ENCODE peak calls at places on chromosomes 2 and 18, in seven cellular contexts. B, W, T, N, A, Z and G are unnamed samples.

GRCh38 chr2:183868153-183868552 is 730.2 kb upstream of the ZNF804A start:
- DNase-seq in B (no peak), W (no peak), T (no peak), N (peak), A (no peak), Z (no peak), G (no peak)

GRCh38 chr2:42722328-42723190 is 41.4 kb downstream of the OXER1 start:
- DNase-seq in B (peak), W (no peak), T (no peak), N (peak), A (peak), Z (peak), G (peak)

GRCh38 chr2:67272195-67272594 is 124.9 kb upstream of the ETAA1 start:
- DNase-seq in B (no peak), W (no peak), T (no peak), N (no peak), A (no peak), Z (no peak), G (no peak)

GRCh38 chr2:96801464-96802280 is 14.4 kb upstream of the CNNM3 start:
- DNase-seq in B (no peak), W (no peak), T (no peak), N (no peak), A (no peak), Z (no peak), G (no peak)

GRCh38 chr2:219692521-219692920 is 65.1 kb downstream of the SLC4A3 start:
- DNase-seq in B (no peak), W (no peak), T (no peak), N (no peak), A (no peak), Z (no peak), G (no peak)

GRCh38 chr18:13730486-13730885 is 4.0 kb downstream of the RNMT start:
- DNase-seq in B (no peak), W (no peak), T (no peak), N (no peak), A (no peak), Z (no peak), G (no peak)

GRCh38 chr2:10242998-10243925 is 59.4 kb upstream of the HPCAL1 start:
- DNase-seq in B (no peak), W (no peak), T (no peak), N (no peak), A (no peak), Z (no peak), G (no peak)

GRCh38 chr2:96923810-96924774 is 54.2 kb upstream of the SEMA4C start:
- DNase-seq in B (no peak), W (peak), T (no peak), N (no peak), A (no peak), Z (no peak), G (no peak)

GRCh38 chr2:178508646-178509045 is 28.4 kb downstream of the PLEKHA3 start:
- DNase-seq in B (no peak), W (no peak), T (no peak), N (no peak), A (no peak), Z (no peak), G (no peak)

GRCh38 chr2:240338274-240338673 is 97.2 kb upstream of the GPC1 start:
- DNase-seq in B (no peak), W (no peak), T (no peak), N (no peak), A (no peak), Z (no peak), G (no peak)

GRCh38 chr2:8797682-8798081 is 39.7 kb downstream of the KIDINS220 start:
- DNase-seq in B (no peak), W (no peak), T (no peak), N (no peak), A (no peak), Z (no peak), G (no peak)

GRCh38 chr2:8719528-8719927 is 37.7 kb downstream of the ID2 start:
- DNase-seq in B (no peak), W (no peak), T (no peak), N (peak), A (no peak), Z (no peak), G (no peak)

GRCh38 chr18:44887227-44887631 is 206.5 kb downstream of the SETBP1 start:
- DNase-seq in B (peak), W (no peak), T (no peak), N (peak), A (no peak), Z (no peak), G (peak)

GRCh38 chr2:158889135-158889853 is 79.1 kb upstream of the TANC1 start:
- DNase-seq in B (no peak), W (no peak), T (no peak), N (peak), A (no peak), Z (no peak), G (no peak)

GRCh38 chr2:233332125-233332524 is 22.2 kb upstream of the DGKD start:
- DNase-seq in B (no peak), W (no peak), T (no peak), N (no peak), A (no peak), Z (no peak), G (no peak)

GRCh38 chr2:74530239-74531161 is 767 bp downstream of the HTRA2 start:
- DNase-seq in B (peak), W (peak), T (no peak), N (peak), A (no peak), Z (no peak), G (no peak)

GRCh38 chr2:43934567-43934966 is 61.2 kb downstream of the LRPPRC start:
- DNase-seq in B (no peak), W (no peak), T (no peak), N (peak), A (no peak), Z (no peak), G (no peak)

GRCh38 chr2:85085563-85085962 is 47.6 kb upstream of the TCF7L1 start:
- DNase-seq in B (no peak), W (no peak), T (no peak), N (no peak), A (no peak), Z (no peak), G (no peak)

GRCh38 chr18:50694147-50694546 is 125.7 kb downstream of the MRO start:
- DNase-seq in B (no peak), W (no peak), T (no peak), N (no peak), A (no peak), Z (no peak), G (no peak)

GRCh38 chr2:190979906-190980629 is 33.9 kb downstream of the STAT1 start:
- DNase-seq in B (no peak), W (no peak), T (no peak), N (no peak), A (peak), Z (peak), G (no peak)

GRCh38 chr18:48153641-48154481 is 223.4 kb upstream of the SMAD2 start:
- DNase-seq in B (no peak), W (no peak), T (no peak), N (peak), A (no peak), Z (peak), G (no peak)

GRCh38 chr2:27955762-27956161 is 65.2 kb downstream of the BABAM2 start:
- DNase-seq in B (no peak), W (no peak), T (no peak), N (peak), A (no peak), Z (no peak), G (no peak)

GRCh38 chr2:130327703-130328527 is 14.8 kb upstream of the IMP4 start:
- DNase-seq in B (no peak), W (no peak), T (no peak), N (peak), A (no peak), Z (peak), G (no peak)

GRCh38 chr2:10911291-10912075 is at the start of gene KCNF1:
- DNase-seq in B (peak), W (no peak), T (peak), N (peak), A (no peak), Z (no peak), G (no peak)

GRCh38 chr2:23602113-23602512 is 217.1 kb downstream of the KLHL29 start:
- DNase-seq in B (no peak), W (no peak), T (no peak), N (peak), A (peak), Z (peak), G (peak)

DNA sequence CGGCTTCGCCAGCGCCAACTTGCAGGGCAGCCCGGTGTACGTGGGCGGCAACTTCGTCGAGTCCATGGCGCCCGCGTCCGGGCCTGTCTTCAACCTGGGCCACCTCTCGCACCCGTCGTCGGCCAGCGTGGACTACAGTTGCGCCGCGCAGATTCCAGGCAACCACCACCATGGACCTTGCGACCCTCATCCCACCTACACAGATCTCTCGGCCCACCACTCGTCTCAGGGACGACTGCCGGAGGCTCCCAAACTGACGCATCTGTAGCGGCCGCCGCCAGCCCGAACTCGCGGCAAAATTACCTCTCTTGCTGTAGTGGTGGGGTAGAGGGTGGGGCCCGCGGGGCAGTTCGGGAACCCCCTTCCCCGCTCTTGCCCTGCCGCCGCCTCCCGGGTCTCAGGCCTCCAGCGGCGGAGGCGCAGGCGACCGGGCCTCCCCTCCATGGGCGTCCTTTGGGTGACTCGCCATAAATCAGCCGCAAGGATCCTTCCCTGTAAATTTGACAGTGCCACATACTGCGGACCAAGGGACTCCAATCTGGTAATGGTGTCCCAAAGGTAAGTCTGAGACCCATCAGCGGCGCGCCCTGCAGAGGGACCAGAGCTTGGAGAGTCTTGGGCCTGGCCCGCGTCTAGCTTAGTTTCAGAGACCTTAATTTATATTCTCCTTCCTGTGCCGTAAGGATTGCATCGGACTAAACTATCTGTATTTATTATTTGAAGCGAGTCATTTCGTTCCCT is 15.1 kb downstream of the HOXD3 start:
- DNase-seq in B (no peak), W (no peak), T (no peak), N (no peak), A (no peak), Z (no peak), G (no peak)
- H3K4me3 ChIP-seq in B (no peak), W (no peak), T (no peak), N (no peak), A (no peak), Z (no peak), G (no peak)

DNA sequence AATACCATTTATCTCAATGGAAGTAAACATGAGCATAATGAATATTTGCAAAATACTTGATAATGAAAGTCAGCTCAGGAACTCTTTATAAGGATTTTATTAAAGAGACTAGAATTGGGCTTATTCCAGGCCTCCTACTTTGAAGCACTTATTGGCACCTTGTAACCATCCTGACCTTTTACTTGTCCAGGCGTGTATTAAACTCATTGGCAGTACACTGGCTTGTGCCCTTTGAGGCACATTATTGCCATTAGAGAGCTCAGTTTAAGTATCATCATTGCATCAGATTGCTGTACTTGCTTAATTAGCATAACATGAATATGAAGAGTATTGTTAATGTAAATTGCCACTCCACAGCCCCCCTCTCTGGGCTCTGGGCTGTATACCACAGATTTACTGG is 72.4 kb downstream of the XIRP2 start:
- DNase-seq in B (no peak), W (no peak), T (no peak), N (no peak), A (no peak), Z (no peak), G (no peak)
- H3K4me3 ChIP-seq in B (no peak), W (no peak), T (no peak), N (no peak), A (no peak), Z (no peak), G (no peak)

GRCh38 chr2:141697035-141697434 is 433.8 kb downstream of the LRP1B start:
- DNase-seq in B (no peak), W (no peak), T (no peak), N (no peak), A (no peak), Z (no peak), G (no peak)

GRCh38 chr2:141694180-141694579 is 436.6 kb downstream of the LRP1B start:
- DNase-seq in B (no peak), W (no peak), T (no peak), N (no peak), A (no peak), Z (no peak), G (no peak)

GRCh38 chr2:141698500-141698899 is 432.3 kb downstream of the LRP1B start:
- DNase-seq in B (no peak), W (no peak), T (no peak), N (no peak), A (no peak), Z (no peak), G (no peak)

GRCh38 chr2:141692829-141693228 is 438.0 kb downstream of the LRP1B start:
- DNase-seq in B (no peak), W (no peak), T (no peak), N (no peak), A (no peak), Z (no peak), G (no peak)
- H3K4me3 ChIP-seq in B (no peak), W (no peak), T (no peak), N (no peak), A (no peak), Z (no peak), G (no peak)

GRCh38 chr18:49495480-49495879 is 8.4 kb upstream of the C18orf32 start:
- DNase-seq in B (no peak), W (no peak), T (no peak), N (no peak), A (no peak), Z (no peak), G (no peak)
- H3K4me3 ChIP-seq in B (no peak), W (no peak), T (no peak), N (no peak), A (no peak), Z (no peak), G (no peak)

GRCh38 chr18:59624384-59624760 is 72.9 kb downstream of the CCBE1 start:
- DNase-seq in B (no peak), W (no peak), T (no peak), N (peak), A (no peak), Z (no peak), G (no peak)
- H3K4me3 ChIP-seq in B (no peak), W (no peak), T (no peak), N (no peak), A (no peak), Z (no peak), G (no peak)

GRCh38 chr2:3637311-3637675 is 20.7 kb upstream of the ALLC start:
- DNase-seq in B (no peak), W (peak), T (no peak), N (no peak), A (no peak), Z (no peak), G (no peak)
- H3K4me3 ChIP-seq in B (no peak), W (no peak), T (no peak), N (no peak), A (no peak), Z (no peak), G (no peak)

GRCh38 chr2:98819350-98819749 is 88.4 kb upstream of the MGAT4A start:
- DNase-seq in B (no peak), W (no peak), T (no peak), N (no peak), A (no peak), Z (no peak), G (no peak)

GRCh38 chr2:98823196-98824166 is 92.5 kb upstream of the MGAT4A start:
- DNase-seq in B (peak), W (no peak), T (no peak), N (no peak), A (no peak), Z (no peak), G (no peak)

GRCh38 chr2:98822301-98823164 is 91.6 kb upstream of the MGAT4A start:
- DNase-seq in B (peak), W (peak), T (peak), N (no peak), A (no peak), Z (no peak), G (no peak)

GRCh38 chr2:98824256-98825042 is 93.5 kb upstream of the MGAT4A start:
- DNase-seq in B (no peak), W (no peak), T (no peak), N (no peak), A (no peak), Z (no peak), G (no peak)

GRCh38 chr2:98821629-98822135 is 90.8 kb upstream of the MGAT4A start:
- DNase-seq in B (no peak), W (no peak), T (no peak), N (no peak), A (no peak), Z (no peak), G (no peak)
- H3K4me3 ChIP-seq in B (no peak), W (no peak), T (no peak), N (no peak), A (no peak), Z (no peak), G (no peak)

GRCh38 chr2:54099370-54099769 is 16.0 kb upstream of the ACYP2 start:
- DNase-seq in B (no peak), W (no peak), T (no peak), N (no peak), A (no peak), Z (no peak), G (no peak)

GRCh38 chr2:54097124-54097523 is 18.3 kb upstream of the ACYP2 start:
- DNase-seq in B (no peak), W (no peak), T (no peak), N (no peak), A (no peak), Z (no peak), G (no peak)

GRCh38 chr2:54103454-54104314 is 11.7 kb upstream of the ACYP2 start:
- DNase-seq in B (peak), W (peak), T (no peak), N (peak), A (no peak), Z (no peak), G (peak)

GRCh38 chr2:54100772-54101171 is 14.6 kb upstream of the ACYP2 start:
- DNase-seq in B (no peak), W (no peak), T (no peak), N (no peak), A (no peak), Z (no peak), G (no peak)

DNA sequence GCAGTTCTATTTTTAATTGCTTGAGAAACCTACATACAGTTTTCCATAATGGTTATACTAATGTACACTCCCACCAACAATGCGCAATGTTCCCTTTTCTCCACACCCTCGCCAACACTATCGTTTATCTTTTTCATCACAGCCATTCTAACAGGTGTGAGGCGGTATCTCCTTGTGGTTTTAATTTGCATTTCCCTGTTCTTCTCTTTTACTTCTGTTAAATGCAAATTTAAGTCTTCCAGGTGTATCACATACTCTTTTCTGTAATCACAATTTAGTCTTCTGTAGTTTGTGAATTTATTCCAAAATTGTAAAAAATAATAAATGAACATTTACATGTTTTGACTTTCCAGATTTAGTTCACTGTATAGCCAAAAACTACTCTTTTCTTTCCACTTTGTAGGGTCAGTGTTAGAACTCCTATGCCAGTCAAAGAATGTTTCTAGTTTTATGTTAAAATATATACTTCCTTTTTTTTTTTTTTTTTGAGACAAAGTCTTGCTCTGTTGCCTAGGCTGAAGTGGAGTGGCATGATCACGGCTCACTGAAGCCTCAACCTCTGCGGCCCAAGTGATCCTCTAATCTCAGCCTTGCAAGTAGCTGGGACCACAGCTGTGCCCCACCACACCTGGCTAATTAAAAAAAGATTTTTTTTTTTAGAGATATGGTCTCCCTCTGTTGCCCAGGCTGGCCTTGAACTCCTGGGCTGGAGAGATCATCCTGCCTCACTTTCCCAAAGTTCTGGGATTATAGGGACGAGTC is 15.4 kb upstream of the ACYP2 start:
- DNase-seq in B (no peak), W (no peak), T (no peak), N (no peak), A (no peak), Z (no peak), G (no peak)
- H3K4me3 ChIP-seq in B (no peak), W (no peak), T (no peak), N (no peak), A (no peak), Z (no peak), G (no peak)

DNA sequence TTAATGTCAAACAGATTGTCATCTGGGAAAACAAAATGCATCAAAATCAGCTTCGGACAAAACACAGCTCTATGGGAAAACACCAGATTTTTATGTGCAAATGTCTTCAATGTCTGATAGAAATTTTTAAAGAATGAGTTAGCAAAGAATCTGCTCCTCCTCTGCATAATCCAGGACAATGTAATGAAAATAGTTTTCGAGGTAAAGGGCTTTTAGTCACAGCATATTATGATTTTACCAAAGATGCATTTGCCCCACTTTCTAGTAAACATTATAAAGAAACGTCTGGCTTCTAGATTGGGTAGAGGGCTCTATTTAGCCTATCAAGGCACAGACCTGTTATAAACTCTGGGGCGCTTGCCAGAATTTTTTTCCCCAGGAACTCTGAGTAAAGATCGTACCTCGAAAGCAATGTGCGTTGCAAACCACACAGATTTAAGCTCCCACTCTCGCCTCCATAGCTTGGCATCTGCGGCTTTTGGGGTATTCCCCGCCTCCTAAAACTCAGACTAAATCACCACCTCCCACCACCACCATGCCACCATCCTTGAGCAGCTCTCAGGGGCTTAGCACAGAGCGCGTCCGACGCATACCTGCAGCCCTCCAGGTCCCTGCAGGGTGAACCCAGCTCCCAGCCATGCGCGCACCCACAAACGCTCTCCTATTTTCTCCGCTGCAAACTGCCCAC is 926 bp downstream of the ACVR1C start:
- DNase-seq in B (peak), W (peak), T (peak), N (peak), A (no peak), Z (no peak), G (no peak)
- H3K4me3 ChIP-seq in B (peak), W (peak), T (peak), N (peak), A (no peak), Z (peak), G (no peak)

GRCh38 chr2:18544171-18544570 is 16.3 kb downstream of the RDH14 start:
- DNase-seq in B (no peak), W (no peak), T (no peak), N (peak), A (no peak), Z (no peak), G (no peak)

GRCh38 chr2:18548618-18549017 is 11.8 kb downstream of the RDH14 start:
- DNase-seq in B (no peak), W (no peak), T (no peak), N (no peak), A (no peak), Z (no peak), G (no peak)

GRCh38 chr2:18546586-18546985 is 13.9 kb downstream of the RDH14 start:
- DNase-seq in B (no peak), W (no peak), T (no peak), N (no peak), A (no peak), Z (no peak), G (no peak)

GRCh38 chr2:18540872-18541271 is 19.6 kb downstream of the RDH14 start:
- DNase-seq in B (no peak), W (no peak), T (no peak), N (no peak), A (no peak), Z (no peak), G (no peak)

GRCh38 chr2:18545384-18545783 is 15.1 kb downstream of the RDH14 start:
- DNase-seq in B (no peak), W (no peak), T (no peak), N (peak), A (no peak), Z (no peak), G (no peak)
- H3K4me3 ChIP-seq in B (no peak), W (no peak), T (no peak), N (no peak), A (no peak), Z (no peak), G (no peak)